ENCODE peak calls at places on chromosomes 11 and 22, in seven cellular contexts. O, C, F, W, Q, J and E are unnamed samples.

GRCh38 chr22:22099194-22099486 is 116.6 kb upstream of the TOP3B start:
- DNase-seq in W (no peak), J (no peak), Q (no peak), C (no peak), O (no peak), F (no peak), E (no peak)

GRCh38 chr22:37566903-37567798 is 6.9 kb downstream of the CDC42EP1 start:
- DNase-seq in F (peak; percentile 95), J (peak; percentile 92), O (no peak), Q (peak; percentile 76), C (peak; percentile 75), W (peak; percentile 80), E (peak; percentile 88)

GRCh38 chr11:130246719-130247118 is 68.0 kb downstream of the ZBTB44 start:
- DNase-seq in W (no peak), F (no peak), C (no peak), Q (no peak), O (no peak), J (no peak), E (no peak)

GRCh38 chr11:46290598-46291309 is 13.3 kb downstream of the CREB3L1 start:
- DNase-seq in J (peak; percentile 84), W (peak; percentile 73), Q (peak; percentile 78), O (no peak), C (peak; percentile 77), F (peak; percentile 88), E (peak; percentile 97)

GRCh38 chr11:73869234-73869949 is 7.3 kb downstream of the COA4 start:
- DNase-seq in F (no peak), O (no peak), J (no peak), Q (no peak), W (no peak), C (no peak), E (no peak)

GRCh38 chr11:130462931-130463330 is 14.5 kb downstream of the ADAMTS15 start:
- DNase-seq in O (no peak), J (no peak), Q (no peak), W (no peak), C (no peak), F (no peak), E (no peak)

GRCh38 chr11:125170001-125170405 is 5.5 kb downstream of the PKNOX2 start:
- DNase-seq in C (peak; percentile 56), F (no peak), Q (peak; percentile 50), W (no peak), J (no peak), O (no peak), E (peak; percentile 67)

GRCh38 chr22:46053563-46054090 is 76.7 kb upstream of the WNT7B start:
- DNase-seq in W (peak; percentile 86), C (peak; percentile 87), O (no peak), J (peak; percentile 87), F (peak; percentile 92), Q (peak; percentile 82), E (peak; percentile 93)

GRCh38 chr11:85810871-85811611 is at the start of gene SYTL2:
- DNase-seq in W (peak; percentile 82), J (peak; percentile 78), O (no peak), C (peak; percentile 76), Q (peak; percentile 70), F (peak; percentile 90), E (peak; percentile 73)

GRCh38 chr11:45097721-45098493 is 48.5 kb upstream of the PRDM11 start:
- DNase-seq in W (peak; percentile 79), Q (no peak), O (peak; percentile 29), F (no peak), J (no peak), C (peak; percentile 75), E (no peak)

GRCh38 chr22:22959147-22959827 is 71.7 kb downstream of the IGLL5 start:
- DNase-seq in J (no peak), F (no peak), Q (peak; percentile 45), O (no peak), W (peak; percentile 78), C (peak; percentile 66), E (peak; percentile 83)

GRCh38 chr11:87878373-87878779 is 296.9 kb downstream of the RAB38 start:
- DNase-seq in J (no peak), F (no peak), W (no peak), C (no peak), O (no peak), Q (no peak), E (no peak)

GRCh38 chr11:64887757-64888405 is 9.5 kb upstream of the EHD1 start:
- DNase-seq in J (peak; percentile 91), F (peak; percentile 93), C (peak; percentile 85), O (no peak), Q (peak; percentile 85), W (peak; percentile 86), E (peak; percentile 90)

GRCh38 chr11:10669258-10670033 is 24.1 kb downstream of the IRAG1 start:
- DNase-seq in W (no peak), O (no peak), J (no peak), Q (no peak), F (no peak), C (no peak), E (peak; percentile 79)

GRCh38 chr11:18715476-18715875 is 10.5 kb downstream of the IGSF22 start:
- DNase-seq in C (no peak), O (no peak), Q (no peak), J (no peak), F (no peak), W (no peak), E (no peak)

GRCh38 chr22:35215993-35216392 is 41.3 kb upstream of the HMGXB4 start:
- DNase-seq in C (no peak), J (no peak), F (no peak), O (no peak), Q (no peak), W (no peak), E (no peak)

GRCh38 chr11:117604349-117604995 is 192.5 kb downstream of the DSCAML1 start:
- DNase-seq in F (no peak), J (no peak), C (no peak), W (no peak), Q (no peak), O (no peak), E (peak; percentile 55)

GRCh38 chr11:46300270-46300669 is 22.8 kb downstream of the CREB3L1 start:
- DNase-seq in Q (no peak), C (no peak), O (no peak), F (no peak), J (no peak), W (no peak), E (no peak)

GRCh38 chr11:63629426-63629825 is 15.2 kb upstream of the PLAAT3 start:
- DNase-seq in O (no peak), Q (no peak), W (no peak), F (no peak), C (no peak), J (no peak), E (no peak)

GRCh38 chr11:86938900-86939880 is 16.0 kb downstream of the FZD4 start:
- DNase-seq in F (no peak), Q (no peak), W (no peak), J (no peak), O (no peak), C (no peak), E (no peak)

GRCh38 chr22:33328789-33329296 is 270.7 kb upstream of the SYN3 start:
- DNase-seq in C (no peak), W (no peak), J (no peak), O (no peak), Q (no peak), F (no peak), E (no peak)

GRCh38 chr11:29261831-29262230 is 755.0 kb downstream of the KCNA4 start:
- DNase-seq in J (no peak), F (no peak), O (no peak), W (no peak), Q (no peak), C (no peak), E (no peak)

GRCh38 chr22:37018815-37019308 is 385 bp downstream of the TST start:
- DNase-seq in J (peak; percentile 76), W (peak; percentile 77), Q (peak; percentile 74), F (peak; percentile 83), C (peak; percentile 74), O (no peak), E (peak; percentile 90)

GRCh38 chr11:111936045-111936400 is 1.1 kb upstream of the DIXDC1 start:
- DNase-seq in C (no peak), J (no peak), F (no peak), O (no peak), Q (no peak), W (no peak), E (no peak)
- H3K4me3 ChIP-seq in C (no peak overlapping the region), J (no peak overlapping the region), F (peak overlapping the region; percentile 71), O (peak overlapping the region; percentile 78), Q (peak overlapping the region; percentile 79), W (no peak overlapping the region), E (peak overlapping the region; percentile 86)

DNA sequence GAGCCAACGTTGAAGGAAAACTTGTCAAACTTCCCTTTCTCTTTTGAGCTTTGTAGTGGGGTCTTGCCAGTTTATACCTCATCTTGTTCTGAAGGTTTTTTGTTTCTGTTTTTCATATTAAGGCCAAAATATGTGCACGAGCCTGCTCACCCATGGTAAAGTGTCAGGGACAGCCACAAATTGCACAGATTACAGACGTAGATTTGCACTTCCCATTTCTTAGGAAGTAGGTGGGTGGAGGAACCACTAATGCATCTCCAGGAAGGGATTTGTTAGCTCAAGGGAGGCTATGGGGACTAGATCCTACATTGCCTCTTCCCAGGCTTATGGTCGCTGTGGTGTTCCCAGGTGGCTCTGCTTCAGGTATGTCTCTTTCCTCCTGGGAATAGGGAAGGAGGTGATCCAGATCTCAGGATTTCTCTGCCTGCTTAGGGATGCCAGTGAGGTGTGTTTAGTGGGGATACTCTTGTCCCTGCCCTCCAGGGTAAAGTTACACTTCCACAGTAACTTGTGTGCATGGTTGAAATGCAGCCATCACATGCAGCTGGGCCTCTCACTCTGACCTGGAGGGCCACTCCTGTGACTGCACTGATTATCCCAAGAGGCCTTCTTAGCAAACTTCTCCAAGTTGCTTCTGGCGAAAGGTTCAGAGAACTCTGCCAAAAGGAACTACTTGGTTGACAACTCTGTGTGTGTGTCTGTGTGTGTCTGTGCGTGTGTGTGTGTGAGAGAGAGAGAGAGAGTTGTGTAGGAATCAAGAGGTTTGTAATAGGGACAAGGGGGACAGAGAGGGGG is 9.8 kb downstream of the PPFIBP2 start:
- DNase-seq in Q (no peak), C (no peak), W (no peak), O (no peak), J (no peak), F (no peak), E (no peak)
- H3K27ac ChIP-seq in Q (peak overlapping the region; percentile 25), C (no peak overlapping the region), W (no peak overlapping the region), O (no peak overlapping the region), J (peak overlapping the region; percentile 4), F (no peak overlapping the region), E (peak overlapping the region; percentile 18)

GRCh38 chr11:67374571-67375276 is 1.3 kb upstream of the CLCF1 start:
- DNase-seq in C (no peak), W (peak; percentile 52), Q (no peak), J (no peak), O (no peak), F (no peak), E (no peak)

GRCh38 chr11:67375320-67376021 is 2.1 kb upstream of the CLCF1 start:
- DNase-seq in C (no peak), O (no peak), W (peak; percentile 38), F (no peak), Q (no peak), J (no peak), E (no peak)

GRCh38 chr11:67372993-67373915 is at the start of gene CLCF1:
- DNase-seq in W (peak; percentile 86), J (peak; percentile 81), O (no peak), Q (peak; percentile 69), C (peak; percentile 73), F (peak; percentile 91), E (peak; percentile 90)

GRCh38 chr11:67372232-67372992 is 986 bp downstream of the CLCF1 start:
- DNase-seq in F (peak; percentile 76), J (peak; percentile 67), W (no peak), C (no peak), Q (no peak), O (no peak), E (peak; percentile 73)

GRCh38 chr11:67373916-67374570 is 645 bp upstream of the CLCF1 start:
- DNase-seq in C (peak; percentile 90), W (peak; percentile 91), Q (peak; percentile 53), F (peak; percentile 93), J (peak; percentile 89), O (peak; percentile 82), E (peak; percentile 92)
- H3K27me3 ChIP-seq in C (no peaks in the 10 kb centered on the region), W (no peaks in the 10 kb centered on the region), Q (peaks cover 36% of the 10 kb centered on the region), F (no peaks in the 10 kb centered on the region), J (no peaks in the 10 kb centered on the region), O (no peaks in the 10 kb centered on the region), E (no peaks in the 10 kb centered on the region)

GRCh38 chr22:48919187-48919590 is 908.5 kb downstream of the BRD1 start:
- DNase-seq in J (no peak), Q (no peak), W (no peak), O (no peak), C (no peak), F (peak; percentile 59), E (peak; percentile 27)
- H3K4me3 ChIP-seq in J (no peak overlapping the region), Q (no peak overlapping the region), W (no peak overlapping the region), O (no peak overlapping the region), C (no peak overlapping the region), F (no peak overlapping the region), E (no peak overlapping the region)